ENCODE peak calls at places on chromosomes 3 and 15, in five cellular contexts. W is GM12878, I is uterus, V is esophagus squamous epithelium, O is lower leg skin. U is an unnamed sample.

GRCh38 chr15:95948371-95948770 is 382.1 kb upstream of the NR2F2 start:
- DNase-seq in O (no peak), W (no peak), V (no peak), I (no peak), U (no peak)

GRCh38 chr15:77139312-77139711 is 68.4 kb upstream of the TSPAN3 start:
- DNase-seq in I (no peak), O (no peak), V (no peak), W (no peak), U (no peak)

GRCh38 chr3:109369510-109369909 is 32.2 kb upstream of the DPPA4 start:
- DNase-seq in I (no peak), W (no peak), O (no peak), V (no peak), U (no peak)

GRCh38 chr3:155323063-155323666 is 29.7 kb upstream of the STRIT1 start:
- DNase-seq in I (no peak), V (no peak), W (peak), O (no peak), U (no peak)

GRCh38 chr3:126971891-126972351 is 11.0 kb upstream of the PLXNA1 start:
- DNase-seq in O (peak), I (peak), V (no peak), W (no peak), U (peak)

GRCh38 chr3:98339031-98339430 is 14.6 kb upstream of the OR5K4 start:
- DNase-seq in O (no peak), V (no peak), W (no peak), I (no peak), U (no peak)

GRCh38 chr3:25257026-25257425 is 171.0 kb upstream of the RARB start:
- DNase-seq in I (no peak), V (no peak), W (no peak), O (no peak), U (no peak)

GRCh38 chr3:44420676-44421075 is 56.8 kb downstream of the ZNF445 start:
- DNase-seq in W (no peak), O (peak), I (no peak), V (no peak), U (no peak)

GRCh38 chr3:101203411-101203810 is 117.0 kb downstream of the IMPG2 start:
- DNase-seq in V (no peak), O (no peak), I (no peak), W (no peak), U (no peak)

GRCh38 chr15:63256433-63256884 is 20.9 kb upstream of the APH1B start:
- DNase-seq in I (no peak), V (no peak), W (no peak), O (no peak), U (no peak)

GRCh38 chr3:104952587-104952986 is 414.1 kb upstream of the ALCAM start:
- DNase-seq in I (no peak), O (no peak), V (no peak), W (no peak), U (no peak)

GRCh38 chr3:128425846-128426127 is 40.9 kb downstream of the DNAJB8 start:
- DNase-seq in O (no peak), V (no peak), I (no peak), W (no peak), U (no peak)

GRCh38 chr15:45458746-45459403 is 63.7 kb downstream of the SLC30A4 start:
- DNase-seq in O (peak), I (peak), V (no peak), W (peak), U (peak)

GRCh38 chr3:128804017-128804816 is 75.2 kb upstream of the ACAD9 start:
- DNase-seq in I (no peak), W (peak), V (no peak), O (no peak), U (no peak)

GRCh38 chr3:63945558-63946096 is 33.4 kb upstream of the SCAANT1 start:
- DNase-seq in O (no peak), I (no peak), W (no peak), V (no peak), U (no peak)

GRCh38 chr15:78761020-78761419 is 50.2 kb downstream of the ADAMTS7 start:
- DNase-seq in W (no peak), I (no peak), O (peak), V (no peak), U (peak)

GRCh38 chr3:193816656-193817311 is 223.8 kb downstream of the OPA1 start:
- DNase-seq in O (peak), V (no peak), W (no peak), I (peak), U (peak)

GRCh38 chr3:196501316-196502064 is 2.1 kb downstream of the RNF168 start:
- DNase-seq in V (no peak), W (no peak), O (peak), I (no peak), U (no peak)

GRCh38 chr3:193190387-193190786 is 50.6 kb upstream of the PLAAT1 start:
- DNase-seq in V (no peak), O (no peak), I (no peak), W (no peak), U (no peak)

GRCh38 chr15:37581866-37582532 is 352.4 kb upstream of the TMCO5A start:
- DNase-seq in I (no peak), O (no peak), W (no peak), V (no peak), U (no peak)

GRCh38 chr3:126154391-126155279 is 25.8 kb downstream of the ALDH1L1 start:
- DNase-seq in O (peak), V (no peak), W (no peak), I (no peak), U (no peak)

GRCh38 chr3:176699307-176699706 is 498.0 kb downstream of the TBL1XR1 start:
- DNase-seq in W (no peak), O (no peak), V (no peak), I (no peak), U (no peak)

GRCh38 chr3:157119369-157119951 is 40.5 kb downstream of the CCNL1 start:
- DNase-seq in I (no peak), V (no peak), W (no peak), O (no peak), U (no peak)

GRCh38 chr3:99846472-99846871 is 28.8 kb downstream of the CMSS1 start:
- DNase-seq in W (no peak), O (no peak), I (peak), V (no peak), U (no peak)

GRCh38 chr3:45605569-45605968 is 11.0 kb downstream of the LIMD1 start:
- DNase-seq in I (no peak), V (no peak), O (no peak), W (no peak), U (no peak)

GRCh38 chr3:194503101-194503531 is 16.3 kb upstream of the ATP13A3 start:
- DNase-seq in I (no peak), V (no peak), O (no peak), W (no peak), U (no peak)

GRCh38 chr15:64842099-64842940 is 605 bp downstream of the PLEKHO2 start:
- DNase-seq in W (no peak), O (no peak), I (no peak), V (no peak), U (peak)

GRCh38 chr15:64841258-64842098 is at the start of gene PLEKHO2:
- DNase-seq in V (peak), W (peak), O (peak), I (peak), U (peak)

GRCh38 chr15:64844576-64845140 is 2.9 kb downstream of the PLEKHO2 start:
- DNase-seq in V (no peak), O (no peak), I (no peak), W (no peak), U (no peak)

GRCh38 chr15:64843996-64844395 is 2.3 kb downstream of the PLEKHO2 start:
- DNase-seq in O (no peak), V (no peak), I (no peak), W (no peak), U (no peak)

DNA sequence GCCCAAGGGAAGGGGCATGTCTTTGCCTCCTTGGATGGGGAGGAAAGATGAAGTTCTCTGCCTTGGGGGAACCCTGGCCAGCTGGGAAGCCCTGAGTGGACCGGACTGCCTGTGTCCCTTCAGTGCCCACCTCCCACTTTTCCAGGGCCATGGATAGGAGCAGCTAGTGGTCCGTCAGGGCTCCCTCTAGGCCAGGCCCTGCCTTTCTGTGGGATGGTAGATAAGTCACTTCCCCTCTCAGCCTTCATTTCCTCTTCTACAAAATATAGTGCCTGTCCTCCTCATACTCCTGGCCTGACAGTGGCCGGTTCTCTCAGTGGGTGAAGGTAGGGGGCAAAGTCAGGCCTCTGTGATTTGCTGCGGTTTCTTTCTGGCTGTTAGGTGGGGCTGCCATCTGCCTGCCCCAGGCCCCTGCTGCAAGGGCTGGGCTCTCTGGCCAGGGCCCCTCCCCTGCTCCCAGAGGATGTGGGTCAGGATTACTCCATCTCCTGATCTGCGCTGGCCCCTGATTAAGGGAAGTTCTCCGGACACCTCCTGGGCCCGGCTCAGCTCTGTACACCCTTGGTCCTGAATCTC is 1.4 kb downstream of the PLEKHO2 start:
- DNase-seq in V (no peak), O (peak), W (no peak), I (peak), U (peak)
- TF ChIP-seq POLR2A in V (peak), O (no peak), W (no peak), I (no peak), U (no peak)

DNA sequence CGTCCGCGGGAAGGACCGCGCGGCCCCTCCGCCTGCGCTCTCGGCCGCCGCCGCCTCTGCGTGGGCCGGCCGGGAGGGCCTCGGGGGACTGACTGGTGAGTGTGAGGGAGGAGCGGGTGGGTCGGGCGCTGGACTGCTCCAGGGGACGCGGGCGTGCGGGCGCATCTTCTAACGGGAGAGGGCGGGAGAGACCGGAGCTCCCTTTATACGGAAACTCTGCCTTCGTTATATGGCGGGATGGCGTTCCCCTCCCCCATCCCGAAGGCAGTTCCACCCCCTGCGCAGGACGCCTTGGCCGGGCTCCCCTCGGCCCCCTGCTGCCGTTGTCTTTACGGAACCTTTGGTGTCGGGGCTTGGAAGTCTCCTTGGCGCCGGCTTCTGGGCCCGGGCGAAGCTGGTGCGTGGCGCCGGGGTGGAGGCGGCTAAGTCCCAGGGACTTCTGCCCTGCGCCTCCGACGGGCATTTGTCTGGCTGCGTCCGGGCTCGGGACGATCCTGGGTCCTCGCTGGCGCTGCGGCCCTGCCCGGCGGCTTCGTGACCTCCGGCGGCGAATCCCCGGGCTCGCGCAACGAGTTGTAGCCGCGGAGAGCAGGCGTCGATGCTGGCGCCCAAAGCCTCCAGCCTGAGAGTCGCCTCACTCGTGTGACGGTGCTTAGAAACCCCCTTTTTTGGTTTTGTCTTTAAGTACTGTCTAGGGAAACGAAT is 518 bp downstream of the ZNF639 start:
- DNase-seq in I (peak), O (peak), V (peak), W (no peak), U (peak)
- TF ChIP-seq POLR2A in I (no peak), O (no peak), V (no peak), W (peak), U (no peak)

DNA sequence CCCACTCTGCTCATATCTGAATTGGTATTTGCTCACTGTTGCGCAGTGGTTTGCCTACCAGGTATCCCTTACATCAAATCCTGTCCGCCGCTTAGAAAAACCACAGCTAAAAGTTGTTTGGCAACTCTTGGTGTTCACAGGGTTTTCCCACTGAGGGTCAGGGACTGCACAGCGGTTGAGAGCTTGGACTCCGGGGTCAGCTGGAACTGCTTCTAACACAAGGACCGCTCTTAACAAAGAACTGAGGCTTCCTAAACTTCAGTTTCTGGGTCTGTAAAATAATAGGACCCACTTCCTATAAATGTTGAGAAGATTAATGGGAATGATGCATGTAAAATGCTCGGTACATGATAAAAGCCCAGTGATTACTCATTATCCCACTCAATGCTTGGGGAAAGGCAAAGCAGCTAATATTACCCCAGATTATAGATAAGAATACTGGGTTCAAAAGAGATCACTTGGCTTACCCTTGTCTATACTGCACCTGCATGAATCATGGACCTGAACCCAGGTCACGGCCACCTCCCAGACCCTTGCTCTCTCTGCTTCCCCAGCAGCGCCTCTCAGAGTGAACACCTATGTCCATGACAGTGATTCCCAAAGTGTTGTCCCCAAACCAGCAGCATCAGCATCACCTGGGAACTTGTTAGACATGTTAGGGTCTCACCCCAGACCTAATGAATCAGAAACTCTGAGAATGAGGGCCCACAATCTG is 36.1 kb downstream of the LIPC start:
- DNase-seq in V (no peak), W (no peak), O (no peak), I (no peak), U (no peak)
- TF ChIP-seq POLR2A in V (no peak), W (no peak), O (no peak), I (no peak), U (no peak)

GRCh38 chr3:147256739-147257138 is 149.6 kb downstream of the ZIC4 start:
- DNase-seq in I (no peak), V (no peak), W (no peak), O (no peak), U (no peak)
- TF ChIP-seq POLR2A in I (no peak), V (no peak), W (no peak), O (no peak), U (no peak)